ENCODE peak calls at places on chromosomes 13 and 19, in four cellular contexts. F is neuronal stem cell, Y is SK-N-SH, U is PC-3. O is an unnamed sample.

GRCh38 chr13:113951246-113951999 is 22.5 kb downstream of the C13orf46 start:
- DNase-seq in F (peak; percentile 43), Y (peak; percentile 66), U (peak; percentile 85), O (peak; percentile 88)

GRCh38 chr19:39542198-39542597 is 2.2 kb upstream of the EID2 start:
- DNase-seq in F (no peak), Y (no peak), U (no peak), O (no peak)

GRCh38 chr19:51691122-51692064 is 1.7 kb upstream of the SPACA6 start:
- DNase-seq in F (no peak), Y (peak; percentile 42), U (no peak), O (peak; percentile 52)

GRCh38 chr19:9431475-9431874 is 3.9 kb downstream of the ZNF266 start:
- DNase-seq in F (peak; percentile 31), Y (peak; percentile 59), U (peak; percentile 54), O (peak; percentile 77)

GRCh38 chr19:48768989-48769713 is 13.8 kb downstream of the FGF21 start:
- DNase-seq in F (no peak), Y (no peak), U (no peak), O (no peak)

GRCh38 chr19:56110515-56111448 is 10.3 kb downstream of the ZNF787 start:
- DNase-seq in F (no peak), Y (peak; percentile 73), U (no peak), O (no peak)

GRCh38 chr13:86765462-86765861 is 905.7 kb upstream of the SLITRK5 start:
- DNase-seq in F (no peak), Y (no peak), U (no peak), O (no peak)

GRCh38 chr13:26538363-26539317 is 18.8 kb upstream of the WASF3 start:
- DNase-seq in F (no peak), Y (no peak), U (peak; percentile 24), O (no peak)

GRCh38 chr13:49220035-49220855 is at the start of gene MLNR:
- DNase-seq in F (peak; percentile 35), Y (peak; percentile 86), U (no peak), O (no peak)

DNA sequence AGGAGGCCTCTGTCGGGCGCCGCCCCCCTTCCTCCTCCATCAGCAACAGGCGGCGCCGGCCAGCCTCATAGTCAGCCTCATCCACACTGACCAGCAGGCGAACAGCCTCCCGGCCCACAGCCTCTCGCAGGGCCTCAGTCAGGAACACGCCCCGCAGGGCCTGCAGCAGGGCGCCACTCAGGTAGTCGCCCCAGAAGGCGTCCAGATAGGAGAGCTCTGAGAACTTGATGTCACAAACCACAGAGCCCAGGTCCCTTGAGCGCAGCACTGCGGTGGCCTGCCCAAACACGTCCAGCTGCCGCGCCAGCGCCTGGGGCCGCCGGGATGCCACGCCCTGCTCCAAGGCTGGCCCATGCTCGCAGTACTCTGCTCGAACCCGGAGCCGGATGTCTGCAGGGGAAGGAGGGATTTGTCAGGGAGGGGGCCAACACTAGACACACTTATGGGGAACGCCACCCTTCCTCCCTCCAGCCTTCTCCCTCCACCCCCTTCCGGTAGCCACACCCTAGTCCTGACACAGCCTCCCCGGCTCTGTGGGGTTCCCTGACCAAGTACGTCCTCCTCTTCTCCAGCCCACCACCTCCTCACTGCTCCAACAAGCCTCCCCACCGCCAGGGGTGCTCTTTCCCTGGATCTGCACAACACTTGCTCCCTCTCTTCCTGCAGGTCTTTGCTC is 17.9 kb downstream of the DEDD2 start:
- DNase-seq in F (no peak), Y (no peak), U (no peak), O (peak; percentile 55)
- H3K27ac ChIP-seq in F (no peak overlapping the region), Y (no peak overlapping the region), U (no peak overlapping the region), O (no peak overlapping the region)

DNA sequence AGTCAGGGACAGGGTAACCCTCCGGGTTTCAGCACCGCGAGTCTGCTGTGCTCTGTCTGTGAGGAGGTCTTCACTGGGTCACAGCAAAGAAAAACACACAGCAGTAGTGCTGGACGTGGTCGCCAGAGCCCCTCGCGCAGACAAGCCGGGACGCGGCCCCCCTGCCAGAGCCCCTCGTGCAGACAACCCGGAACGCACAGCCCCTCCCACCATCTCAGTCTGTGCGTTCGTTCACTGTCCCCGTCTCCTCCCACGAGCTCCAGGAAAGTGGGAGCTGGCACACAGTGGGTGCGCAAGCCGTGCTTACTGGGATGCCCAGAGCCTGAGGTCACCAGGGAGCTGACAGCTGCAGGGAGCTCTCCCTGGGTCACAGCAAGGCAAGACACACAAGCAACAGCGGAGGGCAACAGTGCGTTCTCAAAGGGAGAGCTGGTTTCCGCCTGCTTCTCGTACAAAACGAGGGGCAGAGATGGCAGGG is 3.2 kb upstream of the PLPP2 start:
- DNase-seq in F (no peak), Y (peak; percentile 47), U (no peak), O (no peak)
- H3K9ac ChIP-seq in F (peak overlapping the region; percentile 54), Y (no peak overlapping the region), U (no peak overlapping the region), O (no peak overlapping the region)

GRCh38 chr19:41327076-41327475 is 17.1 kb downstream of the CCDC97 start:
- DNase-seq in F (no peak), Y (no peak), U (no peak), O (no peak)
- H2AFZ ChIP-seq in F (no peak overlapping the region), Y (no peak overlapping the region), U (peak overlapping the region; percentile 40), O (peak overlapping the region; percentile 26)

GRCh38 chr19:13034636-13035035 is 39.4 kb downstream of the NFIX start:
- DNase-seq in F (no peak), Y (no peak), U (peak; percentile 44), O (no peak)
- H3K27ac ChIP-seq in F (no peak overlapping the region), Y (no peak overlapping the region), U (peak overlapping the region; percentile 85), O (no peak overlapping the region)

DNA sequence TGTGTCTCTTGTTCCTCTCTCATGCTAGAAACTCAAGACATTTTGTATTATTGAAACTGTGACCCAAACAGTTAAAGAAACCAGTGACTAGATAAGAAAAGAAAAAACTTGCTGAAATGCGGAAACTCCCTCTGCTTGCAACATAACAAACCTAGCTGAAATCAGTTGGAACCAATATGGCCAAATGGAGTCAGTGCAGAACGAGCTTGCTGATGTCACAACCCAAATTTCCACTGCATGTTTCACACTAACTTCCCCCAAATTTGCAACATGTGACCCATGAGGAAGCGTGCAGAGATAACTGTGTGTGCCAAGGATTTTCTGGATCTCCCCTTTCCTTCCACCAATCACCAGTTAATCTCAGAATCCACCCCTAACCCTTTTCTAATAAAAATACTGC is 208.0 kb downstream of the DLEU7 start:
- DNase-seq in F (no peak), Y (no peak), U (no peak), O (peak; percentile 75)
- H3K9ac ChIP-seq in F (no peak overlapping the region), Y (no peak overlapping the region), U (no peak overlapping the region), O (peak overlapping the region; percentile 21)

DNA sequence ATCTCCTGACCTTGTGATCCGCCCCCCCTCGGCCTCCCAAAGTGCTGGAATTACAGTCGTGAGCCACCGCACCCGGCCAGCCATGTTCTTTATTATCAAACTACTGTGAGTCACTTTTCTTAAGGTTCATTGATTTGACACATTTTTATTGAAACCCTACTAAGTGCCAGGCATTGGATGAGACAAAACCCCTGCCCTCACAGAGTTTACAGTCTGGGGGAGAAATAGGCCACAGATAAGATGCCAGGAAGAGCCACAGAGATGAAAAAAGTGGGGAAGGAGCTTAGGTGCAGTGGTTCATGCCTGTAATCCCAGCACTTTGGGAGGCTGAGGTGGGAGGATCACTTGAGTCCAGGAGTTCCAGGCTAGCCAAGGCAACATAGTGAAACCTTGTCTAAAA is 14.5 kb upstream of the MAP2K2 start:
- DNase-seq in F (no peak), Y (no peak), U (no peak), O (no peak)
- H2AFZ ChIP-seq in F (no peak overlapping the region), Y (no peak overlapping the region), U (no peak overlapping the region), O (no peak overlapping the region)

DNA sequence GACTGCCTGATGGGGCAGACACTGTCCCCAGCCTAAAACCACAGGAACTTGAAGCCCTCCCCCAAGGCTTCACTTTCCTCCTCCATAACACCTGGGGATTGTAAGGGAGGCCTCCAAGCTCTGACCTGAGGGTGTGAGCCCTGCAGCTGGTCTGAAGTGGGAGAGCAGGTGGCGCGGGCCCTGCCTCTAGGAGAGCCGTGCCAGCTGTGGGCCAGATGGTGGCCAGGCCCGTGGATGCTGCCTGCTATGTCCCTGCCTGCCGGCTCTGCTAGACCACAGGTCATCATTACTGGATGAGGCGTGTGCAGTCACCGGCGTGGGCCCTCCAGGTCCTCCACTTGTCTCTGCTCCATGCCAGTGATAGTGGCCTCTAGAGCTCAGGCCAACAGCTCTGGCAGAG is 3.5 kb upstream of the KLHL26 start:
- DNase-seq in F (no peak), Y (peak; percentile 50), U (no peak), O (no peak)
- H3K27ac ChIP-seq in F (no peak overlapping the region), Y (no peak overlapping the region), U (no peak overlapping the region), O (no peak overlapping the region)

GRCh38 chr13:23724196-23724970 is 154.2 kb downstream of the TNFRSF19 start:
- DNase-seq in F (no peak), Y (no peak), U (peak; percentile 49), O (no peak)

GRCh38 chr13:23725922-23726321 is 155.7 kb downstream of the TNFRSF19 start:
- DNase-seq in F (no peak), Y (no peak), U (no peak), O (no peak)

GRCh38 chr13:23722726-23723453 is 152.7 kb downstream of the TNFRSF19 start:
- DNase-seq in F (no peak), Y (no peak), U (no peak), O (no peak)

GRCh38 chr13:23718916-23719470 is 148.8 kb downstream of the TNFRSF19 start:
- DNase-seq in F (no peak), Y (no peak), U (peak; percentile 29), O (no peak)

DNA sequence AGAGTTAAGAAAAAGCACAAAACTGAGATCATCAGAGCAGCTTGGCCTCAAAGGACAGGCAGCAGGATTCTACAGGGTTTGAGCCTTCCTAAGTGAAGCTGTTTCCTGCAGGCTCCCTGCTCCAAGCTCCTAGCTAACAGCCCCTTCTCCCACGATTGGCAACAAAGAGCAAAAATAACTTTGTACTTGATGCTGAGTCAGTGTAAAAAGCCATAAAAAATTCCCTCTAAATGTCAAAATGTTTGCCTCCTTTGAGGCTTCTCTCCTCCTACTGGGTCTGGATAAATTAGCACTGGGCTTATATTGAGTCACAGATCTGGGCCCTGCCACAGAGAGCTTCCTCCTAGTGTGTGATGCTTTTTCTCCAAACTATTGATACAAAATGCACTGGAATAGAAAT is 153.3 kb downstream of the TNFRSF19 start:
- DNase-seq in F (no peak), Y (no peak), U (peak; percentile 42), O (no peak)
- H3K9ac ChIP-seq in F (no peak overlapping the region), Y (no peak overlapping the region), U (no peak overlapping the region), O (no peak overlapping the region)

DNA sequence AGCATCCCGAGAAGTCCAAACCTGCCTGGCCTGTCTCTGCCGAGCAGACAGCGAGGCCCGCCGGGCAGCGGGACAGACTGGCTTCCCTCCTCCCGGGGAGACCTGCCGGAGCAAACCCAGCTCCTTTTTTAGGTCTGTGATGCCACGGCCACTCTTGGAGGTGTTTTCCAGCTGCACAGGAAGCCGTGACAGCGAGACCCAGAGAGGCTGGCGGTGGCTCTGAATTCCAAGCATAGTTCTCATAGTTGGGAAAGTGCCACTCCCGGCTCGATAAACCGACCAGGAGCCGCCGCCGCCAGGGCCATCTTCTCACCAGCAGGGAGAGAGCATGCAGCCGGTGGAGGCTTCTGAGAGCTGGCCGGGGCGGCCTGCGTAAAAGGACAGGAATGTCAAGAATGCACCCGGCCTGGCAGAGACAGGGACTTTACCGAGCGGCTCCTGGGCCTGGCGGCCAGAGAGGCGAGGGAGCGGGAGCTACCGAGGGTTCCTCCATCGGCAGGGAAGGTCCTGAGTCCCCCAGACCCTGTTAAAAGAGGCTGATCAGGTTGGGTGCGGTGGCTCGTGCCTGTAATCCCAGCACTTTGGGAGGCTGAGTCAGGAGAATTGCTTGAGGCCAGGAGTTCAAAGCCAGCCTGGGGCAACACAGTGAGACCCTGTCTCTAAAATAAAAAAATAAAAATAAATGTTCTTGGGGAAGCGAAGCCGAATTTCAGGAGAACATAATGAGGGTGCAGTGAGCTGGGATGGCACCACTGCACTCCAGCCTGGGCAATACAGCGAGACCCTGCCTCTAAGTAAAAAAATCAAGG is 64.9 kb downstream of the GADD45B start:
- DNase-seq in F (peak; percentile 93), Y (no peak), U (peak; percentile 96), O (no peak)
- H2AFZ ChIP-seq in F (peak overlapping the region; percentile 90), Y (peak overlapping the region; percentile 30), U (peak overlapping the region; percentile 13), O (no peak overlapping the region)

GRCh38 chr19:12995596-12996541 is 594 bp downstream of the NFIX start:
- DNase-seq in F (no peak), Y (peak; percentile 87), U (no peak), O (no peak)
- H3K27ac ChIP-seq in F (no peak overlapping the region), Y (no peak overlapping the region), U (peak overlapping the region; percentile 14), O (no peak overlapping the region)

O was measured in Karpas-422.